ENCODE peak calls at places on chromosomes 12 and 14, in six cellular contexts. One of them, this sample, is unnamed.

GRCh38 chr12:58592817-58593216 is 327.5 kb downstream of the LRIG3 start:
- ATAC-seq in left colon: no peak
- ATAC-seq in aorta: no peak
- ATAC-seq in psoas muscle: no peak
- ATAC-seq in HCT116: no peak
- ATAC-seq in Panc1: no peak
- ATAC-seq in this sample: no peak

GRCh38 chr14:65495196-65495595 is 82.7 kb downstream of the FUT8 start:
- ATAC-seq in left colon: no peak
- ATAC-seq in Panc1: no peak
- ATAC-seq in aorta: no peak
- ATAC-seq in HCT116: no peak
- ATAC-seq in psoas muscle: no peak
- ATAC-seq in this sample: no peak

GRCh38 chr12:72000969-72001648 is 62.5 kb downstream of the TPH2 start:
- ATAC-seq in HCT116: no peak
- ATAC-seq in psoas muscle: no peak
- ATAC-seq in Panc1: no peak
- ATAC-seq in aorta: no peak
- ATAC-seq in left colon: no peak
- ATAC-seq in this sample: no peak

GRCh38 chr14:102901633-102902032 is 20.8 kb upstream of the AMN start:
- ATAC-seq in HCT116: no peak
- ATAC-seq in left colon: no peak
- ATAC-seq in aorta: no peak
- ATAC-seq in psoas muscle: no peak
- ATAC-seq in Panc1: no peak
- ATAC-seq in this sample: peak

GRCh38 chr14:101083564-101084435 is 180.3 kb upstream of the RTL1 start:
- ATAC-seq in HCT116: peak
- ATAC-seq in psoas muscle: no peak
- ATAC-seq in left colon: peak
- ATAC-seq in aorta: peak
- ATAC-seq in Panc1: no peak
- ATAC-seq in this sample: no peak

GRCh38 chr14:75753696-75754095 is 92.7 kb downstream of the TTLL5 start:
- ATAC-seq in aorta: no peak
- ATAC-seq in Panc1: no peak
- ATAC-seq in HCT116: no peak
- ATAC-seq in psoas muscle: no peak
- ATAC-seq in left colon: no peak
- ATAC-seq in this sample: no peak

GRCh38 chr12:28172434-28173030 is 17.7 kb upstream of the CCDC91 start:
- ATAC-seq in Panc1: peak
- ATAC-seq in HCT116: peak
- ATAC-seq in psoas muscle: no peak
- ATAC-seq in left colon: peak
- ATAC-seq in aorta: peak
- ATAC-seq in this sample: no peak

GRCh38 chr12:52032431-52032796 is 18.8 kb upstream of the NR4A1 start:
- ATAC-seq in left colon: peak
- ATAC-seq in aorta: peak
- ATAC-seq in Panc1: no peak
- ATAC-seq in HCT116: no peak
- ATAC-seq in psoas muscle: peak
- ATAC-seq in this sample: no peak

GRCh38 chr14:23877538-23878180 is 75.9 kb upstream of the DHRS4 start:
- ATAC-seq in aorta: no peak
- ATAC-seq in HCT116: no peak
- ATAC-seq in Panc1: no peak
- ATAC-seq in left colon: no peak
- ATAC-seq in psoas muscle: no peak
- ATAC-seq in this sample: peak

GRCh38 chr14:20782280-20782890 is 1.3 kb downstream of the RNASE6 start:
- ATAC-seq in left colon: peak
- ATAC-seq in Panc1: no peak
- ATAC-seq in psoas muscle: no peak
- ATAC-seq in HCT116: no peak
- ATAC-seq in aorta: no peak
- ATAC-seq in this sample: no peak

GRCh38 chr12:1706284-1707016 is 15.6 kb downstream of the ADIPOR2 start:
- ATAC-seq in psoas muscle: no peak
- ATAC-seq in HCT116: no peak
- ATAC-seq in Panc1: no peak
- ATAC-seq in left colon: no peak
- ATAC-seq in aorta: no peak
- ATAC-seq in this sample: no peak

GRCh38 chr12:93894391-93895095 is 217.4 kb downstream of the CRADD start:
- ATAC-seq in HCT116: no peak
- ATAC-seq in aorta: peak
- ATAC-seq in Panc1: no peak
- ATAC-seq in psoas muscle: peak
- ATAC-seq in left colon: no peak
- ATAC-seq in this sample: no peak

GRCh38 chr12:48110691-48111315 is 4.9 kb upstream of the SENP1 start:
- ATAC-seq in aorta: no peak
- ATAC-seq in Panc1: no peak
- ATAC-seq in HCT116: no peak
- ATAC-seq in psoas muscle: no peak
- ATAC-seq in left colon: no peak
- ATAC-seq in this sample: no peak

GRCh38 chr14:32820686-32821085 is 118.0 kb upstream of the NPAS3 start:
- ATAC-seq in HCT116: no peak
- ATAC-seq in Panc1: no peak
- ATAC-seq in left colon: no peak
- ATAC-seq in psoas muscle: peak
- ATAC-seq in aorta: peak
- ATAC-seq in this sample: no peak

GRCh38 chr14:23696706-23697239 is 60.6 kb downstream of the DHRS2 start:
- ATAC-seq in HCT116: no peak
- ATAC-seq in Panc1: no peak
- ATAC-seq in left colon: no peak
- ATAC-seq in aorta: no peak
- ATAC-seq in psoas muscle: no peak
- ATAC-seq in this sample: no peak

GRCh38 chr14:44981198-44981597 is 19.2 kb downstream of the TOGARAM1 start:
- ATAC-seq in HCT116: no peak
- ATAC-seq in psoas muscle: no peak
- ATAC-seq in Panc1: no peak
- ATAC-seq in aorta: no peak
- ATAC-seq in left colon: no peak
- ATAC-seq in this sample: no peak

GRCh38 chr12:70784042-70784668 is 136.4 kb downstream of the PTPRR start:
- ATAC-seq in psoas muscle: no peak
- ATAC-seq in Panc1: no peak
- ATAC-seq in aorta: peak
- ATAC-seq in left colon: no peak
- ATAC-seq in HCT116: no peak
- ATAC-seq in this sample: no peak

This sample was measured in activated CD4-positive, CD25-positive, alpha-beta regulatory T cell treated with anti-CD3 and anti-CD28 coated beads, Interleukin-2, amount 50 U/mL, for 24 hours.